ENCODE peak calls at places on chromosomes 11 and 22, in six cellular contexts. One of them, this sample, is unnamed.

GRCh38 chr11:34667810-34668582 is 47.1 kb downstream of the EHF start:
- DNase-seq in foreskin fibroblast: no peak
- DNase-seq in heart right ventricle: no peak
- DNase-seq in activated CD4-positive, alpha-beta T cell treated with anti-CD3 and anti-CD28 coated beads for 24 hours: no peak
- DNase-seq in ovary: no peak
- DNase-seq in HFFc6: no peak
- DNase-seq in this sample: no peak

GRCh38 chr22:44026066-44026629 is 2.0 kb downstream of the PARVB start:
- DNase-seq in foreskin fibroblast: no peak
- DNase-seq in heart right ventricle: no peak
- DNase-seq in activated CD4-positive, alpha-beta T cell treated with anti-CD3 and anti-CD28 coated beads for 24 hours: no peak
- DNase-seq in ovary: no peak
- DNase-seq in HFFc6: no peak
- DNase-seq in this sample: no peak

GRCh38 chr11:67644472-67645418 is 5.2 kb upstream of the TBX10 start:
- DNase-seq in foreskin fibroblast: no peak
- DNase-seq in heart right ventricle: no peak
- DNase-seq in activated CD4-positive, alpha-beta T cell treated with anti-CD3 and anti-CD28 coated beads for 24 hours: no peak
- DNase-seq in ovary: no peak
- DNase-seq in HFFc6: no peak
- DNase-seq in this sample: no peak

GRCh38 chr11:44746894-44747293 is 20.1 kb downstream of the TSPAN18 start:
- DNase-seq in foreskin fibroblast: no peak
- DNase-seq in heart right ventricle: peak; percentile 69
- DNase-seq in activated CD4-positive, alpha-beta T cell treated with anti-CD3 and anti-CD28 coated beads for 24 hours: no peak
- DNase-seq in ovary: no peak
- DNase-seq in HFFc6: no peak
- DNase-seq in this sample: no peak

GRCh38 chr11:122337241-122338176 is 221.5 kb upstream of the BLID start:
- DNase-seq in foreskin fibroblast: no peak
- DNase-seq in heart right ventricle: no peak
- DNase-seq in activated CD4-positive, alpha-beta T cell treated with anti-CD3 and anti-CD28 coated beads for 24 hours: no peak
- DNase-seq in ovary: no peak
- DNase-seq in HFFc6: no peak
- DNase-seq in this sample: no peak

GRCh38 chr11:38680746-38681145 is 2082.7 kb upstream of the RAG2 start:
- DNase-seq in foreskin fibroblast: no peak
- DNase-seq in heart right ventricle: no peak
- DNase-seq in activated CD4-positive, alpha-beta T cell treated with anti-CD3 and anti-CD28 coated beads for 24 hours: no peak
- DNase-seq in ovary: no peak
- DNase-seq in HFFc6: no peak
- DNase-seq in this sample: no peak

GRCh38 chr11:69499216-69499945 is 17.9 kb downstream of the LINC01488 start:
- DNase-seq in foreskin fibroblast: no peak
- DNase-seq in heart right ventricle: no peak
- DNase-seq in activated CD4-positive, alpha-beta T cell treated with anti-CD3 and anti-CD28 coated beads for 24 hours: no peak
- DNase-seq in ovary: no peak
- DNase-seq in HFFc6: no peak
- DNase-seq in this sample: no peak

GRCh38 chr11:20131744-20132666 is 28.3 kb downstream of the DBX1 start:
- DNase-seq in foreskin fibroblast: peak; percentile 42
- DNase-seq in heart right ventricle: peak; percentile 45
- DNase-seq in activated CD4-positive, alpha-beta T cell treated with anti-CD3 and anti-CD28 coated beads for 24 hours: no peak
- DNase-seq in ovary: peak; percentile 79
- DNase-seq in HFFc6: peak; percentile 43
- DNase-seq in this sample: peak; percentile 49

GRCh38 chr11:95920460-95921105 is 3.3 kb downstream of the MTMR2 start:
- DNase-seq in foreskin fibroblast: no peak
- DNase-seq in heart right ventricle: no peak
- DNase-seq in activated CD4-positive, alpha-beta T cell treated with anti-CD3 and anti-CD28 coated beads for 24 hours: no peak
- DNase-seq in ovary: no peak
- DNase-seq in HFFc6: peak; percentile 27
- DNase-seq in this sample: no peak

GRCh38 chr22:23305321-23305910 is 125.1 kb downstream of the BCR start:
- DNase-seq in foreskin fibroblast: peak; percentile 85
- DNase-seq in heart right ventricle: no peak
- DNase-seq in activated CD4-positive, alpha-beta T cell treated with anti-CD3 and anti-CD28 coated beads for 24 hours: no peak
- DNase-seq in ovary: peak; percentile 50
- DNase-seq in HFFc6: peak; percentile 69
- DNase-seq in this sample: peak; percentile 49

GRCh38 chr11:11843233-11843632 is 1.5 kb downstream of the USP47 start:
- DNase-seq in foreskin fibroblast: peak; percentile 52
- DNase-seq in heart right ventricle: no peak
- DNase-seq in activated CD4-positive, alpha-beta T cell treated with anti-CD3 and anti-CD28 coated beads for 24 hours: no peak
- DNase-seq in ovary: no peak
- DNase-seq in HFFc6: peak; percentile 72
- DNase-seq in this sample: no peak

GRCh38 chr22:41908409-41909289 is 6.2 kb downstream of the SHISA8 start:
- DNase-seq in foreskin fibroblast: no peak
- DNase-seq in heart right ventricle: no peak
- DNase-seq in activated CD4-positive, alpha-beta T cell treated with anti-CD3 and anti-CD28 coated beads for 24 hours: no peak
- DNase-seq in ovary: no peak
- DNase-seq in HFFc6: no peak
- DNase-seq in this sample: no peak

GRCh38 chr11:91686700-91687099 is 537.9 kb upstream of the FAT3 start:
- DNase-seq in foreskin fibroblast: no peak
- DNase-seq in heart right ventricle: no peak
- DNase-seq in activated CD4-positive, alpha-beta T cell treated with anti-CD3 and anti-CD28 coated beads for 24 hours: no peak
- DNase-seq in ovary: no peak
- DNase-seq in HFFc6: no peak
- DNase-seq in this sample: no peak

GRCh38 chr11:13215157-13215556 is 62.4 kb upstream of the BMAL1 start:
- DNase-seq in foreskin fibroblast: peak; percentile 86
- DNase-seq in heart right ventricle: no peak
- DNase-seq in activated CD4-positive, alpha-beta T cell treated with anti-CD3 and anti-CD28 coated beads for 24 hours: no peak
- DNase-seq in ovary: no peak
- DNase-seq in HFFc6: peak; percentile 71
- DNase-seq in this sample: no peak

GRCh38 chr11:95994340-95994728 is 70.4 kb upstream of the MTMR2 start:
- DNase-seq in foreskin fibroblast: no peak
- DNase-seq in heart right ventricle: no peak
- DNase-seq in activated CD4-positive, alpha-beta T cell treated with anti-CD3 and anti-CD28 coated beads for 24 hours: no peak
- DNase-seq in ovary: no peak
- DNase-seq in HFFc6: no peak
- DNase-seq in this sample: no peak

GRCh38 chr11:3043315-3043871 is 13.8 kb downstream of the CARS1 start:
- DNase-seq in foreskin fibroblast: peak; percentile 49
- DNase-seq in heart right ventricle: peak; percentile 66
- DNase-seq in activated CD4-positive, alpha-beta T cell treated with anti-CD3 and anti-CD28 coated beads for 24 hours: no peak
- DNase-seq in ovary: no peak
- DNase-seq in HFFc6: no peak
- DNase-seq in this sample: peak; percentile 97

GRCh38 chr22:19035474-19036228 is 86.6 kb downstream of the DGCR2 start:
- DNase-seq in foreskin fibroblast: peak; percentile 5
- DNase-seq in heart right ventricle: no peak
- DNase-seq in activated CD4-positive, alpha-beta T cell treated with anti-CD3 and anti-CD28 coated beads for 24 hours: no peak
- DNase-seq in ovary: no peak
- DNase-seq in HFFc6: no peak
- DNase-seq in this sample: no peak

GRCh38 chr22:35266277-35266676 is 9.0 kb downstream of the HMGXB4 start:
- DNase-seq in foreskin fibroblast: no peak
- DNase-seq in heart right ventricle: no peak
- DNase-seq in activated CD4-positive, alpha-beta T cell treated with anti-CD3 and anti-CD28 coated beads for 24 hours: no peak
- DNase-seq in ovary: no peak
- DNase-seq in HFFc6: no peak
- DNase-seq in this sample: no peak

GRCh38 chr11:80724366-80724765 is 1283.5 kb upstream of the TENM4 start:
- DNase-seq in foreskin fibroblast: no peak
- DNase-seq in heart right ventricle: no peak
- DNase-seq in activated CD4-positive, alpha-beta T cell treated with anti-CD3 and anti-CD28 coated beads for 24 hours: no peak
- DNase-seq in ovary: no peak
- DNase-seq in HFFc6: no peak
- DNase-seq in this sample: no peak

GRCh38 chr22:36433318-36434231 is 45.8 kb upstream of the MYH9 start:
- DNase-seq in foreskin fibroblast: no peak
- DNase-seq in heart right ventricle: no peak
- DNase-seq in activated CD4-positive, alpha-beta T cell treated with anti-CD3 and anti-CD28 coated beads for 24 hours: no peak
- DNase-seq in ovary: no peak
- DNase-seq in HFFc6: no peak
- DNase-seq in this sample: no peak

GRCh38 chr11:86553322-86553721 is 119.1 kb downstream of the ME3 start:
- DNase-seq in foreskin fibroblast: no peak
- DNase-seq in heart right ventricle: no peak
- DNase-seq in activated CD4-positive, alpha-beta T cell treated with anti-CD3 and anti-CD28 coated beads for 24 hours: no peak
- DNase-seq in ovary: no peak
- DNase-seq in HFFc6: no peak
- DNase-seq in this sample: no peak

GRCh38 chr22:49768511-49768910 is 59.2 kb downstream of the BRD1 start:
- DNase-seq in foreskin fibroblast: no peak
- DNase-seq in heart right ventricle: no peak
- DNase-seq in activated CD4-positive, alpha-beta T cell treated with anti-CD3 and anti-CD28 coated beads for 24 hours: no peak
- DNase-seq in ovary: peak; percentile 18
- DNase-seq in HFFc6: no peak
- DNase-seq in this sample: peak; percentile 34

GRCh38 chr22:36367066-36367465 is 20.7 kb downstream of the MYH9 start:
- DNase-seq in foreskin fibroblast: no peak
- DNase-seq in heart right ventricle: no peak
- DNase-seq in activated CD4-positive, alpha-beta T cell treated with anti-CD3 and anti-CD28 coated beads for 24 hours: no peak
- DNase-seq in ovary: no peak
- DNase-seq in HFFc6: no peak
- DNase-seq in this sample: no peak

GRCh38 chr11:78532991-78533861 is 41.4 kb downstream of the NARS2 start:
- DNase-seq in foreskin fibroblast: no peak
- DNase-seq in heart right ventricle: no peak
- DNase-seq in activated CD4-positive, alpha-beta T cell treated with anti-CD3 and anti-CD28 coated beads for 24 hours: no peak
- DNase-seq in ovary: no peak
- DNase-seq in HFFc6: no peak
- DNase-seq in this sample: no peak

GRCh38 chr11:116276051-116277044 is 496.4 kb downstream of the BUD13 start:
- DNase-seq in foreskin fibroblast: no peak
- DNase-seq in heart right ventricle: peak; percentile 70
- DNase-seq in activated CD4-positive, alpha-beta T cell treated with anti-CD3 and anti-CD28 coated beads for 24 hours: peak; percentile 54
- DNase-seq in ovary: peak; percentile 59
- DNase-seq in HFFc6: no peak
- DNase-seq in this sample: no peak

GRCh38 chr22:34129691-34130486 is 209.6 kb upstream of the LARGE1 start:
- DNase-seq in foreskin fibroblast: no peak
- DNase-seq in heart right ventricle: no peak
- DNase-seq in activated CD4-positive, alpha-beta T cell treated with anti-CD3 and anti-CD28 coated beads for 24 hours: no peak
- DNase-seq in ovary: no peak
- DNase-seq in HFFc6: no peak
- DNase-seq in this sample: no peak

GRCh38 chr11:94186342-94187203 is 57.9 kb downstream of the PANX1 start:
- DNase-seq in foreskin fibroblast: no peak
- DNase-seq in heart right ventricle: no peak
- DNase-seq in activated CD4-positive, alpha-beta T cell treated with anti-CD3 and anti-CD28 coated beads for 24 hours: no peak
- DNase-seq in ovary: no peak
- DNase-seq in HFFc6: no peak
- DNase-seq in this sample: no peak

GRCh38 chr11:108568183-108568858 is 25.2 kb downstream of the EXPH5 start:
- DNase-seq in foreskin fibroblast: no peak
- DNase-seq in heart right ventricle: peak; percentile 17
- DNase-seq in activated CD4-positive, alpha-beta T cell treated with anti-CD3 and anti-CD28 coated beads for 24 hours: no peak
- DNase-seq in ovary: no peak
- DNase-seq in HFFc6: no peak
- DNase-seq in this sample: no peak

GRCh38 chr11:132231656-132232173 is 861.3 kb downstream of the NTM start:
- DNase-seq in foreskin fibroblast: no peak
- DNase-seq in heart right ventricle: no peak
- DNase-seq in activated CD4-positive, alpha-beta T cell treated with anti-CD3 and anti-CD28 coated beads for 24 hours: no peak
- DNase-seq in ovary: no peak
- DNase-seq in HFFc6: no peak
- DNase-seq in this sample: no peak